ENCODE peak calls at places on chromosome 12, in four cellular contexts. I, W, Q and M are unnamed samples.

GRCh38 chr12:52338241-52338960 is 17.2 kb upstream of the KRT83 start:
- DNase-seq in I (no peak), W (no peak), Q (no peak), M (no peak)

GRCh38 chr12:47066278-47067048 is 13.0 kb upstream of the PCED1B start:
- DNase-seq in I (no peak), W (no peak), Q (no peak), M (no peak)

GRCh38 chr12:69688021-69688420 is 11.1 kb downstream of the BEST3 start:
- DNase-seq in I (no peak), W (no peak), Q (no peak), M (no peak)

GRCh38 chr12:94510128-94510527 is 50.5 kb upstream of the CEP83 start:
- DNase-seq in I (no peak), W (no peak), Q (no peak), M (no peak)

GRCh38 chr12:19643635-19644034 is 204.3 kb downstream of the AEBP2 start:
- DNase-seq in I (peak), W (no peak), Q (no peak), M (no peak)

GRCh38 chr12:13173012-13173441 is 23.5 kb upstream of the EMP1 start:
- DNase-seq in I (no peak), W (no peak), Q (no peak), M (peak)

GRCh38 chr12:57242329-57242690 is 8.7 kb downstream of the STAC3 start:
- DNase-seq in I (no peak), W (no peak), Q (no peak), M (peak)

GRCh38 chr12:8493084-8493483 is 20.2 kb upstream of the CLEC4D start:
- DNase-seq in I (peak), W (peak), Q (no peak), M (no peak)

GRCh38 chr12:81294325-81295190 is 216.7 kb downstream of the ACSS3 start:
- DNase-seq in I (no peak), W (no peak), Q (no peak), M (no peak)

GRCh38 chr12:104219908-104220404 is 4.4 kb downstream of the TXNRD1 start:
- DNase-seq in I (peak), W (no peak), Q (no peak), M (no peak)

GRCh38 chr12:5584776-5585560 is 153.1 kb downstream of the NTF3 start:
- DNase-seq in I (no peak), W (no peak), Q (no peak), M (no peak)

GRCh38 chr12:59973515-59973914 is 377.7 kb downstream of the SLC16A7 start:
- DNase-seq in I (no peak), W (no peak), Q (no peak), M (no peak)

GRCh38 chr12:122021193-122021821 is 377 bp upstream of the BCL7A start:
- DNase-seq in I (no peak), W (no peak), Q (peak), M (peak)

GRCh38 chr12:51897181-51897580 is 9.3 kb downstream of the ANKRD33 start:
- DNase-seq in I (no peak), W (no peak), Q (no peak), M (peak)

GRCh38 chr12:98464155-98464554 is 51.2 kb upstream of the TMPO start:
- DNase-seq in I (no peak), W (no peak), Q (no peak), M (no peak)

GRCh38 chr12:32302218-32302826 is 97.0 kb upstream of the FGD4 start:
- DNase-seq in I (no peak), W (peak), Q (no peak), M (no peak)

GRCh38 chr12:28051516-28052456 is 79.3 kb upstream of the PTHLH start:
- DNase-seq in I (no peak), W (no peak), Q (no peak), M (no peak)

GRCh38 chr12:22064968-22065367 is 18.9 kb downstream of the CMAS start:
- DNase-seq in I (peak), W (no peak), Q (no peak), M (no peak)

GRCh38 chr12:110107369-110108281 is 16.5 kb upstream of the IFT81 start:
- DNase-seq in I (no peak), W (no peak), Q (peak), M (peak)

GRCh38 chr12:50637870-50638481 is 125.9 kb upstream of the ATF1 start:
- DNase-seq in I (no peak), W (no peak), Q (no peak), M (no peak)

GRCh38 chr12:118274066-118274465 is 98.6 kb downstream of the TAOK3 start:
- DNase-seq in I (no peak), W (no peak), Q (no peak), M (no peak)

GRCh38 chr12:62760779-62761178 is 174.2 kb downstream of the PPM1H start:
- DNase-seq in I (no peak), W (no peak), Q (no peak), M (no peak)

GRCh38 chr12:57522887-57523705 is 472 bp downstream of the MBD6 start:
- DNase-seq in I (peak), W (no peak), Q (peak), M (peak)

GRCh38 chr12:132153501-132154340 is 9.5 kb downstream of the NOC4L start:
- DNase-seq in I (peak), W (peak), Q (peak), M (peak)

GRCh38 chr12:115506822-115507629 is 770.5 kb downstream of the MED13L start:
- DNase-seq in I (no peak), W (no peak), Q (no peak), M (no peak)
- TF ChIP-seq EP300 in I (no peak), W (no peak), Q (no peak), M (no peak)

GRCh38 chr12:123391546-123392343 is 7.8 kb downstream of the KMT5A start:
- DNase-seq in I (no peak), W (no peak), Q (no peak), M (no peak)
- H3K27ac ChIP-seq in I (peak), W (no peak), Q (no peak), M (peak)

GRCh38 chr12:2336409-2336829 is 283.6 kb downstream of the CACNA1C start:
- DNase-seq in I (no peak), W (peak), Q (no peak), M (no peak)
- TF ChIP-seq EP300 in I (no peak), W (peak), Q (no peak), M (peak)

GRCh38 chr12:29741342-29742241 is 42.1 kb downstream of the TMTC1 start:
- DNase-seq in I (no peak), W (no peak), Q (no peak), M (no peak)

GRCh38 chr12:29742646-29743045 is 41.1 kb downstream of the TMTC1 start:
- DNase-seq in I (no peak), W (no peak), Q (no peak), M (no peak)

GRCh38 chr12:29743801-29744200 is 39.9 kb downstream of the TMTC1 start:
- DNase-seq in I (no peak), W (no peak), Q (no peak), M (no peak)

GRCh38 chr12:29743072-29743471 is 40.7 kb downstream of the TMTC1 start:
- DNase-seq in I (no peak), W (no peak), Q (no peak), M (no peak)

DNA sequence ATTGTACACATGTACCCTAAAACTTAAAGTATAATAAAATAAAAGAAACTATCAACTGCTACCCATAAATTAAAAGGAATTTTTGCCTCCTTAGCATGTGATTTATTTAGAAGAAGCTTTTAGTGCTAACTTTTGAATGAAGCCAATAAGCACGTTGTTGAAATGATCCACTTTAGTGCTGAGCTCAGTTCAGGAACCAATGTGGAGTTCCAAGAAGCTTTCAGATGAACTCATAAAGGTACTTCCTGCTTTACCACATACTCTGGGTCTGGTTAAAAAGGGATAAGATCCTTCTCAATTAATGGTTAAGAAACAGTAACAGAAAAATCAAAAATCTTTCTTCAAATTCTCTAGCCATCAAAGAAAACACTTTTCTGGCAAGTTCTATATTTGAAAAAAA is 39.4 kb downstream of the TMTC1 start:
- DNase-seq in I (no peak), W (no peak), Q (no peak), M (no peak)
- H3K27ac ChIP-seq in I (no peak), W (no peak), Q (no peak), M (no peak)

GRCh38 chr12:120428597-120429206 is 9.2 kb upstream of the COX6A1 start:
- DNase-seq in I (no peak), W (no peak), Q (no peak), M (no peak)
- TF ChIP-seq EP300 in I (no peak), W (no peak), Q (no peak), M (no peak)